ENCODE peak calls at places on chromosome X, in nine cellular contexts. O is GM23338, I is astrocyte, R is mesenchymal stem cell, A is neuronal stem cell, X is neural progenitor cell, Z is A549, K is HepG2, E is hepatocyte. S is an unnamed sample. For H3K4me1, the result is how much of the 10 kb centered on the place peaks cover.

GRCh38 chrX:139196890-139197289 is 333.6 kb upstream of the F9 start:
- DNase-seq in A (no peak), X (no peak), R (no peak), O (no peak), K (no peak), I (no peak), Z (no peak), E (no peak), S (no peak)

GRCh38 chrX:107659768-107660167 is 31.5 kb downstream of the PRPS1 start:
- DNase-seq in E (peak), I (no peak), X (no peak), K (peak), O (peak), A (no peak), R (peak), Z (no peak), S (peak)

GRCh38 chrX:123361371-123361770 is 177.3 kb downstream of the GRIA3 start:
- DNase-seq in O (peak), I (peak), Z (no peak), E (no peak), K (no peak), A (no peak), X (no peak), R (no peak), S (no peak)

GRCh38 chrX:11532291-11533075 is 133.2 kb downstream of the ARHGAP6 start:
- DNase-seq in X (no peak), I (no peak), Z (no peak), O (peak), E (peak), R (peak), A (no peak), K (no peak), S (no peak)

GRCh38 chrX:21740329-21741274 is 17.3 kb downstream of the SMPX start:
- DNase-seq in O (no peak), Z (no peak), I (no peak), X (peak), A (no peak), K (peak), R (no peak), E (no peak), S (no peak)

GRCh38 chrX:64093761-64094160 is 111.7 kb downstream of the AMER1 start:
- DNase-seq in R (peak), E (no peak), O (peak), Z (no peak), A (peak), X (peak), I (no peak), K (no peak), S (no peak)

GRCh38 chrX:118554511-118554910 is 58.9 kb downstream of the DOCK11 start:
- DNase-seq in K (no peak), R (no peak), E (no peak), A (no peak), I (no peak), Z (no peak), O (no peak), X (no peak), S (no peak)

GRCh38 chrX:24426340-24426913 is 38.7 kb upstream of the PDK3 start:
- DNase-seq in E (no peak), R (no peak), X (peak), K (peak), O (peak), Z (no peak), A (no peak), I (no peak), S (peak)

GRCh38 chrX:108299704-108300103 is 138.5 kb downstream of the COL4A6 start:
- DNase-seq in X (no peak), Z (no peak), A (no peak), O (no peak), I (no peak), K (no peak), R (no peak), E (no peak), S (no peak)

GRCh38 chrX:37060999-37061398 is 52.8 kb downstream of the FAM47C start:
- DNase-seq in X (peak), I (peak), Z (no peak), O (peak), E (peak), K (peak), A (peak), R (peak), S (peak)

GRCh38 chrX:70423937-70424336 is 823 bp downstream of the GDPD2 start:
- DNase-seq in Z (no peak), O (no peak), I (no peak), E (no peak), X (no peak), K (no peak), R (no peak), A (no peak), S (no peak)

GRCh38 chrX:155434906-155435743 is 23.3 kb downstream of the F8A3 start:
- DNase-seq in X (no peak), O (no peak), Z (no peak), R (no peak), A (no peak), K (no peak), I (no peak), E (no peak), S (no peak)

GRCh38 chrX:54808109-54808604 is 612 bp downstream of the MAGED2 start:
- DNase-seq in R (peak), O (peak), K (peak), I (peak), A (peak), Z (peak), E (peak), X (peak), S (no peak)

GRCh38 chrX:132452911-132453550 is 35.8 kb downstream of the MBNL3 start:
- DNase-seq in I (no peak), X (no peak), O (no peak), R (peak), K (no peak), E (no peak), Z (no peak), A (no peak), S (no peak)

GRCh38 chrX:49053223-49054072 is 5.4 kb upstream of the CCDC120 start:
- DNase-seq in I (no peak), O (peak), X (peak), Z (peak), A (peak), E (peak), K (peak), R (peak), S (no peak)

GRCh38 chrX:16743604-16744325 is 24.4 kb downstream of the SYAP1 start:
- DNase-seq in X (no peak), O (no peak), I (peak), K (no peak), R (peak), Z (no peak), A (no peak), E (no peak), S (peak)

GRCh38 chrX:30865612-30866011 is 23.4 kb downstream of the TAB3 start:
- DNase-seq in A (no peak), Z (no peak), I (no peak), K (peak), E (no peak), X (no peak), R (no peak), O (no peak), S (no peak)

GRCh38 chrX:24245201-24245600 is 68.7 kb downstream of the SUPT20HL2 start:
- DNase-seq in E (peak), A (peak), K (no peak), X (peak), I (peak), Z (peak), O (no peak), R (peak), S (peak)

GRCh38 chrX:6151971-6152370 is 76.7 kb downstream of the NLGN4X start:
- DNase-seq in R (no peak), E (no peak), X (no peak), Z (no peak), I (no peak), K (no peak), A (no peak), O (no peak), S (no peak)

GRCh38 chrX:103310592-103311400 is at the start of gene BEX2:
- DNase-seq in K (no peak), X (peak), I (no peak), R (peak), Z (peak), O (peak), A (peak), E (peak), S (peak)

GRCh38 chrX:30309139-30309571 is at the start of gene NR0B1:
- DNase-seq in X (peak), I (no peak), E (peak), O (peak), A (peak), Z (peak), K (no peak), R (peak), S (no peak)

GRCh38 chrX:71996826-71997225 is 86.2 kb downstream of the NHSL2 start:
- DNase-seq in E (no peak), O (peak), K (no peak), Z (no peak), X (peak), A (no peak), R (no peak), I (no peak), S (no peak)

GRCh38 chrX:130263016-130263415 is 5.7 kb downstream of the ZNF280C start:
- DNase-seq in K (no peak), Z (no peak), E (no peak), R (no peak), X (no peak), A (no peak), O (no peak), I (no peak), S (no peak)

GRCh38 chrX:66328950-66329596 is 165.0 kb downstream of the HEPH start:
- DNase-seq in E (no peak), R (no peak), Z (no peak), O (no peak), I (no peak), A (no peak), X (no peak), K (no peak), S (no peak)

GRCh38 chrX:10245219-10245618 is 88.4 kb downstream of the CLCN4 start:
- DNase-seq in E (no peak), R (no peak), A (no peak), Z (no peak), X (no peak), O (no peak), I (no peak), K (no peak), S (no peak)

GRCh38 chrX:23745786-23746185 is 2.7 kb upstream of the ACOT9 start:
- DNase-seq in X (no peak), Z (no peak), E (no peak), I (no peak), R (no peak), K (no peak), O (no peak), A (no peak), S (no peak)

GRCh38 chrX:71082253-71082652 is 13.4 kb upstream of the FOXO4 start:
- DNase-seq in I (no peak), A (no peak), E (no peak), O (no peak), X (no peak), Z (no peak), R (no peak), K (no peak), S (no peak)

GRCh38 chrX:29911673-29912072 is 303.7 kb upstream of the MAGEB2 start:
- DNase-seq in R (no peak), A (no peak), O (no peak), K (no peak), I (no peak), E (no peak), Z (no peak), X (no peak), S (no peak)

GRCh38 chrX:19072372-19072771 is 49.9 kb downstream of the ADGRG2 start:
- DNase-seq in A (no peak), X (no peak), I (no peak), O (no peak), R (no peak), Z (peak), E (no peak), K (peak), S (no peak)

GRCh38 chrX:153414838-153415552 is 3.7 kb downstream of the ZFP92 start:
- DNase-seq in K (no peak), X (no peak), O (no peak), I (no peak), Z (no peak), A (no peak), E (no peak), R (peak), S (no peak)

GRCh38 chrX:67500617-67501016 is 43.2 kb upstream of the AR start:
- DNase-seq in Z (no peak), E (no peak), K (no peak), R (no peak), O (no peak), A (no peak), I (no peak), X (no peak), S (no peak)

GRCh38 chrX:17744896-17745523 is 7.7 kb downstream of the SCML1 start:
- DNase-seq in K (peak), Z (no peak), A (no peak), R (no peak), X (no peak), E (no peak), I (no peak), O (peak), S (no peak)

GRCh38 chrX:97616883-97617510 is 733.3 kb downstream of the RPA4 start:
- DNase-seq in A (no peak), K (peak), Z (peak), I (peak), X (no peak), O (no peak), E (peak), R (peak), S (peak)

GRCh38 chrX:150364347-150365050 is 1.4 kb downstream of the MAMLD1 start:
- DNase-seq in O (peak), I (no peak), K (no peak), A (no peak), X (peak), Z (no peak), R (peak), E (peak), S (peak)

GRCh38 chrX:134908235-134908834 is 82.5 kb upstream of the SMIM10 start:
- DNase-seq in X (no peak), I (no peak), R (peak), E (peak), Z (no peak), O (no peak), A (no peak), K (no peak), S (peak)

GRCh38 chrX:133542476-133542875 is 127.2 kb upstream of the GPC4 start:
- DNase-seq in O (no peak), I (no peak), K (no peak), R (peak), E (no peak), A (no peak), Z (no peak), X (no peak), S (no peak)

GRCh38 chrX:73268463-73268862 is 53.8 kb upstream of the NAP1L2 start:
- DNase-seq in E (no peak), Z (no peak), O (no peak), X (no peak), A (no peak), K (no peak), R (no peak), I (no peak), S (peak)

GRCh38 chrX:41452565-41452964 is 5.4 kb downstream of the NYX start:
- DNase-seq in K (no peak), X (no peak), E (no peak), Z (no peak), I (no peak), O (no peak), A (no peak), R (peak), S (no peak)

DNA sequence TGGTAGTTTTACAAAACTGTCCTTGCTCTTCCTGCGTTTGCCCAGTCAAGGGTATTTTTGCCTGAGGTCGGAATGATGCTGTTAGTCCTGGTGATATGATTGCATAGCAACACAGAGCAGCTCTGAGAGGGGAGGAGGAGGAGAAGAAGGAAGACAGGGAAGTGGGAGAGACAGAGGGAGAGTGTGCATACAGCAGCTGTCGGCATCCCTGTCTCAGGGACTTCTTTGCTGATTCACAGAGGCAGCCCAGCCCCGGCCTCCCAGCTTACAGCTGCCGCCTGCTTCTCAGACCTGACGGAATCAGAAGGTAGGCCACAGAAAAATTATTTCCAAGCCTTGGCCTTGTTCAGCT is 230 bp downstream of the DRP2 start:
- DNase-seq in E (peak), I (peak), A (no peak), X (peak), O (no peak), R (peak), Z (no peak), K (no peak), S (no peak)
- H3K4me2 ChIP-seq in E (peak), I (peak), A (peak), X (no peak), O (no peak), R (no peak), Z (no peak), K (no peak), S (no peak)

GRCh38 chrX:12972239-12972638 is 2.7 kb upstream of the TMSB4X start:
- DNase-seq in I (no peak), E (no peak), O (no peak), K (no peak), A (no peak), R (no peak), X (no peak), Z (no peak), S (no peak)

GRCh38 chrX:12967711-12968465 is 7.0 kb upstream of the TMSB4X start:
- DNase-seq in E (no peak), R (no peak), A (no peak), Z (no peak), I (no peak), O (no peak), K (no peak), X (no peak), S (no peak)

GRCh38 chrX:12971282-12972003 is 3.5 kb upstream of the TMSB4X start:
- DNase-seq in X (no peak), E (no peak), K (no peak), R (no peak), Z (no peak), O (no peak), A (no peak), I (no peak), S (no peak)

GRCh38 chrX:12972867-12973560 is 1.9 kb upstream of the TMSB4X start:
- DNase-seq in K (no peak), I (no peak), X (no peak), Z (no peak), O (no peak), E (no peak), A (no peak), R (no peak), S (no peak)

GRCh38 chrX:12970691-12971202 is 4.2 kb upstream of the TMSB4X start:
- DNase-seq in R (peak), I (peak), E (peak), K (peak), X (peak), Z (no peak), O (peak), A (no peak), S (no peak)
- H3K4me3 ChIP-seq in R (peak), I (peak), E (no peak), K (no peak), X (no peak), Z (no peak), O (no peak), A (no peak), S (no peak)

GRCh38 chrX:40097492-40098263 is at the start of gene BCOR:
- DNase-seq in A (no peak), E (peak), I (no peak), R (peak), Z (peak), X (peak), O (peak), K (no peak), S (peak)
- H3K4me1 ChIP-seq in A (under half), E (under half), I (under half), R (under half), Z (under half), X (under half), O (under half), K (under half), S (under half)

DNA sequence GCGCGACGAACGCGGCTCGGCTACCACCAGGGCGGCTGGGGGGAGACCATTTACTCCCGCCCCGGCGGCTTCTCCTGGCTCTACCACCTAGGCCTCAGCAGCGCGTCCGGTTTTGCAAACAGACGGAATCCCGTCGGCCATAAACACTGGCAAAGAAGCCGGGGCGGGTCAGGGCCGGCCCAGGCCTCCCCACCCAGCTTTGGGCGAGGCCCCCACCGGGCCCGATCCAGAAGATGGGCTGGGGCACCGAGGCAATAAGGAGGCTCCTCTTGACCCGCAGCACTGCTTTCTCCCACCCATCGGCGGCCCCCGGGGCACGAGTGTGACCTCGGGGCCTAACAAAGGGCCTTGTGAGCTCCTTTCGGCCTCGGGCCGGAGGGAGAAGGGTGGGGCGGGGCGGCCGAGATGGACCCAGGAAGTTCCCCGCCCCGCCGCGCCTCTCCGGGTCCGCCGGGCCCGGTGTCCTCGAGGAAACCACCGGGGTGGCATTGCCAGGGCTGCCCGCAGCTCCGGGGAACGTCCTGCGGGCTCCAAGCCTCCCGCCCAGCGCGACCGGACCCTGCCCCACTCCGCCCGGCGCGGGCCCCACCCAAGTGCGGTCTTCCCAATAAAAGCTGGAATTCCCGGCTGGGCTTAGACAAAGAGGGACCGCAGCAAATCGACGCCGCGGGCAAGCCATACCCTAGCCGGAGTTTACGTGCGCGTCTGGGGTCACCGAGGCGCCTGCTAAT is 5.9 kb downstream of the BCOR start:
- DNase-seq in O (no peak), Z (no peak), R (no peak), K (no peak), E (no peak), X (peak), A (no peak), I (no peak), S (no peak)
- H3K4me2 ChIP-seq in O (peak), Z (no peak), R (no peak), K (no peak), E (peak), X (peak), A (peak), I (no peak), S (no peak)

S was measured in mammary epithelial cell.